ENCODE peak calls at places on chromosomes 13 and 19, in nine cellular contexts. V, Q, T, Y, Z, O, B, I and H are unnamed samples.

GRCh38 chr13:28984326-28984725 is 164.2 kb downstream of the MTUS2 start:
- DNase-seq in Z (no peak), B (no peak), Q (no peak), I (no peak), O (no peak), V (no peak), Y (no peak), T (no peak), H (no peak)

GRCh38 chr19:40799558-40800338 is 757 bp downstream of the EGLN2 start:
- DNase-seq in O (no peak), V (no peak), Y (peak), Z (peak), Q (peak), T (no peak), I (no peak), B (no peak), H (peak)

GRCh38 chr13:32938907-32939306 is 77.3 kb upstream of the KL start:
- DNase-seq in B (peak), Q (no peak), Z (no peak), O (no peak), V (no peak), T (no peak), I (no peak), Y (no peak), H (no peak)

GRCh38 chr19:31316201-31316951 is 32.9 kb downstream of the TSHZ3 start:
- DNase-seq in O (no peak), Q (peak), Z (no peak), T (no peak), I (no peak), V (no peak), Y (no peak), B (peak), H (peak)

GRCh38 chr13:43203781-43204180 is 180.4 kb downstream of the DNAJC15 start:
- DNase-seq in V (no peak), Y (no peak), Z (no peak), B (no peak), O (no peak), T (no peak), I (no peak), Q (no peak), H (no peak)

GRCh38 chr13:82358284-82358683 is 1524.0 kb downstream of the SLITRK1 start:
- DNase-seq in I (no peak), Z (no peak), T (no peak), Y (no peak), B (peak), O (no peak), V (no peak), Q (no peak), H (no peak)

GRCh38 chr19:3033595-3034193 is 4.6 kb upstream of the TLE2 start:
- DNase-seq in Y (no peak), Q (no peak), Z (no peak), I (no peak), V (no peak), T (no peak), O (no peak), B (no peak), H (no peak)

GRCh38 chr13:110517505-110518149 is 43.9 kb downstream of the RAB20 start:
- DNase-seq in I (no peak), T (no peak), B (no peak), Y (no peak), O (no peak), Q (no peak), V (no peak), Z (no peak), H (no peak)

GRCh38 chr19:3868770-3869456 is at the start of gene ZFR2:
- DNase-seq in Y (no peak), B (no peak), O (no peak), V (no peak), Z (peak), I (no peak), Q (no peak), T (no peak), H (peak)